ENCODE peak calls at places on chromosome 20, in four cellular contexts. One of them, this sample, is unnamed.
A peak's percentile ranks its signal among the peaks of the same experiment; 100 is the strongest.

GRCh38 chr20:51500311-51500710 is 42.2 kb downstream of the NFATC2 start:
- DNase-seq in germinal center: peak; percentile 51
- DNase-seq in GM13976: peak; percentile 87
- DNase-seq in MV-4-11: peak; percentile 83
- DNase-seq in this sample: no peak

GRCh38 chr20:10259166-10259565 is 40.5 kb downstream of the SNAP25 start:
- DNase-seq in germinal center: no peak
- DNase-seq in GM13976: no peak
- DNase-seq in MV-4-11: no peak
- DNase-seq in this sample: no peak

GRCh38 chr20:59004763-59005522 is 2.1 kb downstream of the CTSZ start:
- DNase-seq in germinal center: peak; percentile 84
- DNase-seq in GM13976: peak; percentile 88
- DNase-seq in MV-4-11: peak; percentile 95
- DNase-seq in this sample: no peak

GRCh38 chr20:11229772-11230171 is 556.0 kb upstream of the JAG1 start:
- DNase-seq in germinal center: no peak
- DNase-seq in GM13976: no peak
- DNase-seq in MV-4-11: peak; percentile 73
- DNase-seq in this sample: peak; percentile 88

GRCh38 chr20:63124782-63125580 is 91.0 kb downstream of the YTHDF1 start:
- DNase-seq in germinal center: no peak
- DNase-seq in GM13976: no peak
- DNase-seq in MV-4-11: no peak
- DNase-seq in this sample: no peak

GRCh38 chr20:60869032-60869550 is 383.0 kb upstream of the CDH4 start:
- DNase-seq in germinal center: no peak
- DNase-seq in GM13976: no peak
- DNase-seq in MV-4-11: no peak
- DNase-seq in this sample: no peak

GRCh38 chr20:25397827-25398226 is 7.2 kb upstream of the ABHD12 start:
- DNase-seq in germinal center: no peak
- DNase-seq in GM13976: no peak
- DNase-seq in MV-4-11: no peak
- DNase-seq in this sample: no peak

GRCh38 chr20:47348539-47349142 is 7.9 kb downstream of the ZMYND8 start:
- DNase-seq in germinal center: peak; percentile 64
- DNase-seq in GM13976: peak; percentile 38
- DNase-seq in MV-4-11: peak; percentile 35
- DNase-seq in this sample: no peak

GRCh38 chr20:31496761-31497295 is 17.4 kb upstream of the HM13 start:
- DNase-seq in germinal center: no peak
- DNase-seq in GM13976: no peak
- DNase-seq in MV-4-11: no peak
- DNase-seq in this sample: no peak

GRCh38 chr20:51128198-51128597 is 105.3 kb upstream of the KCNG1 start:
- DNase-seq in germinal center: no peak
- DNase-seq in GM13976: peak; percentile 38
- DNase-seq in MV-4-11: no peak
- DNase-seq in this sample: peak; percentile 70

GRCh38 chr20:12067686-12068085 is 150.0 kb downstream of the BTBD3 start:
- DNase-seq in germinal center: no peak
- DNase-seq in GM13976: no peak
- DNase-seq in MV-4-11: no peak
- DNase-seq in this sample: no peak

GRCh38 chr20:21046413-21047070 is 59.6 kb downstream of the LINC00237 start:
- DNase-seq in germinal center: no peak
- DNase-seq in GM13976: no peak
- DNase-seq in MV-4-11: no peak
- DNase-seq in this sample: no peak

GRCh38 chr20:22728146-22728745 is 143.9 kb upstream of the FOXA2 start:
- DNase-seq in germinal center: no peak
- DNase-seq in GM13976: no peak
- DNase-seq in MV-4-11: peak; percentile 30
- DNase-seq in this sample: no peak

GRCh38 chr20:309306-309840 is 12.0 kb downstream of the ZCCHC3 start:
- DNase-seq in germinal center: no peak
- DNase-seq in GM13976: no peak
- DNase-seq in MV-4-11: peak; percentile 32
- DNase-seq in this sample: no peak

GRCh38 chr20:61516398-61517208 is 264.5 kb downstream of the CDH4 start:
- DNase-seq in germinal center: no peak
- DNase-seq in GM13976: no peak
- DNase-seq in MV-4-11: no peak
- DNase-seq in this sample: no peak

GRCh38 chr20:2042400-2042799 is 48.5 kb upstream of the PDYN start:
- DNase-seq in germinal center: no peak
- DNase-seq in GM13976: no peak
- DNase-seq in MV-4-11: peak; percentile 12
- DNase-seq in this sample: no peak

GRCh38 chr20:19427480-19427879 is 215.0 kb downstream of the SLC24A3 start:
- DNase-seq in germinal center: no peak
- DNase-seq in GM13976: no peak
- DNase-seq in MV-4-11: no peak
- DNase-seq in this sample: no peak

GRCh38 chr20:51525241-51526104 is 17.0 kb downstream of the NFATC2 start:
- DNase-seq in germinal center: peak; percentile 72
- DNase-seq in GM13976: peak; percentile 58
- DNase-seq in MV-4-11: peak; percentile 63
- DNase-seq in this sample: no peak

This sample was measured in AG04449.